ENCODE peak calls at places on chromosomes 12 and 14, in seven cellular contexts. One of them, this sample, is unnamed.

GRCh38 chr12:57552692-57553321 is 3.0 kb downstream of the KIF5A start:
- DNase-seq in heart left ventricle: no peak
- DNase-seq in tibial nerve: no peak
- DNase-seq in adrenal gland: no peak
- DNase-seq in A673: no peak
- DNase-seq in PC-9: no peak
- DNase-seq in HCT116: no peak
- DNase-seq in this sample: no peak

GRCh38 chr12:114123108-114123507 is 157.0 kb upstream of the RBM19 start:
- DNase-seq in HCT116: no peak
- DNase-seq in adrenal gland: no peak
- DNase-seq in PC-9: no peak
- DNase-seq in tibial nerve: no peak
- DNase-seq in heart left ventricle: no peak
- DNase-seq in A673: no peak
- DNase-seq in this sample: no peak

GRCh38 chr12:1488908-1489381 is 105.4 kb downstream of the FBXL14 start:
- DNase-seq in PC-9: no peak
- DNase-seq in HCT116: no peak
- DNase-seq in A673: peak; percentile 63
- DNase-seq in heart left ventricle: no peak
- DNase-seq in tibial nerve: no peak
- DNase-seq in adrenal gland: no peak
- DNase-seq in this sample: no peak

GRCh38 chr14:98954347-98955000 is 317.5 kb downstream of the BCL11B start:
- DNase-seq in tibial nerve: no peak
- DNase-seq in heart left ventricle: no peak
- DNase-seq in PC-9: no peak
- DNase-seq in A673: no peak
- DNase-seq in HCT116: no peak
- DNase-seq in adrenal gland: no peak
- DNase-seq in this sample: no peak

GRCh38 chr12:91381309-91381804 is 198.7 kb upstream of the DCN start:
- DNase-seq in PC-9: no peak
- DNase-seq in adrenal gland: peak; percentile 68
- DNase-seq in HCT116: no peak
- DNase-seq in A673: peak; percentile 83
- DNase-seq in heart left ventricle: peak; percentile 62
- DNase-seq in tibial nerve: no peak
- DNase-seq in this sample: peak; percentile 57

GRCh38 chr12:103269962-103270361 is 225.8 kb downstream of the C12orf42 start:
- DNase-seq in tibial nerve: no peak
- DNase-seq in HCT116: no peak
- DNase-seq in adrenal gland: no peak
- DNase-seq in PC-9: no peak
- DNase-seq in A673: no peak
- DNase-seq in heart left ventricle: no peak
- DNase-seq in this sample: no peak

GRCh38 chr14:23933108-23933507 is 20.5 kb upstream of the DHRS4 start:
- DNase-seq in HCT116: no peak
- DNase-seq in tibial nerve: no peak
- DNase-seq in adrenal gland: no peak
- DNase-seq in PC-9: no peak
- DNase-seq in A673: no peak
- DNase-seq in heart left ventricle: no peak
- DNase-seq in this sample: no peak

GRCh38 chr12:40828593-40828990 is 136.4 kb downstream of the CNTN1 start:
- DNase-seq in tibial nerve: no peak
- DNase-seq in HCT116: no peak
- DNase-seq in heart left ventricle: no peak
- DNase-seq in adrenal gland: no peak
- DNase-seq in PC-9: no peak
- DNase-seq in A673: no peak
- DNase-seq in this sample: no peak

GRCh38 chr14:96676161-96676560 is 121.0 kb upstream of the VRK1 start:
- DNase-seq in tibial nerve: no peak
- DNase-seq in A673: no peak
- DNase-seq in HCT116: no peak
- DNase-seq in adrenal gland: no peak
- DNase-seq in PC-9: peak; percentile 64
- DNase-seq in heart left ventricle: no peak
- DNase-seq in this sample: no peak

GRCh38 chr12:52121848-52122838 is 42.6 kb downstream of the SMIM41 start:
- DNase-seq in tibial nerve: no peak
- DNase-seq in heart left ventricle: peak; percentile 77
- DNase-seq in adrenal gland: peak; percentile 68
- DNase-seq in HCT116: no peak
- DNase-seq in PC-9: peak; percentile 36
- DNase-seq in A673: peak; percentile 81
- DNase-seq in this sample: peak; percentile 89

DNA sequence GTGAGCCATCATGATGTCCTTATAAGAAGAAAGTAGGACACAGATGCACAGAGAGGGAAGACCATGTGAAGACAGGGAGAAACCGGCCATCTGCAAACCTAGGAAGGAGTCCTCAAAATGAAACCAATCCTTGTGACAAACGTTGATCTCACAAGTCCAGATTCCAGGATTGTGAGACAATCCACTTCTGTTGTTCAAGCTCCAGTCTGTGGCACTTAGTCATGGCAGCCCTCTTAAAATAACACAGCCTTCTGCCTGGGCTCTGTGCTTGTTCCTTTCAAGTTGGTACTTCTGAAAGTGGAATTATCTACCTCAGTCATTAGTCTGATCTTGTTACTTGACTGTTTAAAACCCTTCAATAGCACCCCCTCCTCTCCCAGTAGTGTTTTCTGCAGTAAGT is 111.1 kb upstream of the HIF1A start:
- DNase-seq in PC-9: peak; percentile 39
- DNase-seq in tibial nerve: no peak
- DNase-seq in HCT116: no peak
- DNase-seq in A673: no peak
- DNase-seq in adrenal gland: no peak
- DNase-seq in heart left ventricle: no peak
- DNase-seq in this sample: no peak
- H3K4me1 ChIP-seq in PC-9: peaks cover 9% of the 10 kb centered on the region
- H3K4me1 ChIP-seq in tibial nerve: peaks cover 33% of the 10 kb centered on the region
- H3K4me1 ChIP-seq in HCT116: peaks cover 12% of the 10 kb centered on the region
- H3K4me1 ChIP-seq in A673: peaks cover 8% of the 10 kb centered on the region
- H3K4me1 ChIP-seq in adrenal gland: peaks cover 53% of the 10 kb centered on the region
- H3K4me1 ChIP-seq in heart left ventricle: peaks cover 36% of the 10 kb centered on the region
- H3K4me1 ChIP-seq in this sample: peaks cover 9% of the 10 kb centered on the region

DNA sequence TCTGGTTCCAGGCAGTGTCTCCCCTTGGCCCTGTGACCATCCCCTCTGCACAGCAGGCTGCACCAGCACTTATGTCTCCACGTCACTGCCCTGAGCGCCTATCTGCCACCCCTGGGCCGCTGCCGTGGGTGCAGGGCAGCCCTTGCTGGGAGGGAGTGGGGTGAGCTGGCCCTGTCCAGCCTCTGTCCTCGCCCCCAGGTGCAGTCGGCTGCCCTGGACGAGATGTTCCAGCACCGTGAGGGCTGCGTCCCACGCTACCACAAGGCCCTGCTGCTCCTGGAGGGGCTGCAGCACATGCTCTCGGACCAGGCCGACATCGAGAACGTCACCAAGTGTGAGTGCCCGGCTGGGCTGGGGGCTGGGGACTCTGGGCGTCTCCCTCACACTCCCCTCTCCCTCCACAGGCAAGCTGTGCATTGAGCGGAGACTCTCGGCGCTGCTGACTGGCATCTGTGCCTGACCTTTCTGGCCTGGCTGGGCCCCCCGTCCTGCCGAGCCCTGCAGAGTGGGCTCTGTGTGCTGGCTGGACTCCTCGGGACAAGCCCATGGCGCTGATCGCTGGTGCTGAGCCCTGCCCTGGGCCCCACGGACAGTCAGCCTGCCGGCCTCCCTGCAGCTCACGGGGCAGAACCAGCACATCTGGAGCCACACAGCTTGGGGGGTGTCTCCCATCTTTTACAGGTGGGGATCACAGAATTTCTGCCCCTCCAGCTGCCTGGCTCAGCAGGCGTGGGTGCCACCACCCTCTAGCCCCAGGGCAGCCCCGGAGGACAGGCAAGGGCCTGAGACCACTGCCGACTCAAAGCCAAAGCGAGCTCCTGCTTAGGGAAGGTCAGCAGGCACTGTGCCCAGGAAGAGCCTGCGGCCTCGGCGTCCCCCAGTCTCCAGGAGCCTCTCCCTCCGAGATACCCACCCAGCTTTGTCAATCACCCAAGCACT is 7.9 kb upstream of the PUS1 start:
- DNase-seq in A673: no peak
- DNase-seq in heart left ventricle: peak; percentile 40
- DNase-seq in HCT116: no peak
- DNase-seq in adrenal gland: no peak
- DNase-seq in PC-9: no peak
- DNase-seq in tibial nerve: no peak
- DNase-seq in this sample: no peak
- H3K4me3 ChIP-seq in A673: no peak overlapping the region
- H3K4me3 ChIP-seq in heart left ventricle: no peak overlapping the region
- H3K4me3 ChIP-seq in HCT116: no peak overlapping the region
- H3K4me3 ChIP-seq in adrenal gland: no peak overlapping the region
- H3K4me3 ChIP-seq in PC-9: no peak overlapping the region
- H3K4me3 ChIP-seq in tibial nerve: no peak overlapping the region
- H3K4me3 ChIP-seq in this sample: no peak overlapping the region

GRCh38 chr12:49796606-49797451 is 31.4 kb downstream of the NCKAP5L start:
- DNase-seq in adrenal gland: no peak
- DNase-seq in PC-9: no peak
- DNase-seq in heart left ventricle: no peak
- DNase-seq in HCT116: no peak
- DNase-seq in A673: no peak
- DNase-seq in tibial nerve: no peak
- DNase-seq in this sample: no peak
- H3K27ac ChIP-seq in adrenal gland: no peak overlapping the region
- H3K27ac ChIP-seq in PC-9: no peak overlapping the region
- H3K27ac ChIP-seq in heart left ventricle: no peak overlapping the region
- H3K27ac ChIP-seq in HCT116: no peak overlapping the region
- H3K27ac ChIP-seq in A673: no peak overlapping the region
- H3K27ac ChIP-seq in tibial nerve: no peak overlapping the region
- H3K27ac ChIP-seq in this sample: no peak overlapping the region

DNA sequence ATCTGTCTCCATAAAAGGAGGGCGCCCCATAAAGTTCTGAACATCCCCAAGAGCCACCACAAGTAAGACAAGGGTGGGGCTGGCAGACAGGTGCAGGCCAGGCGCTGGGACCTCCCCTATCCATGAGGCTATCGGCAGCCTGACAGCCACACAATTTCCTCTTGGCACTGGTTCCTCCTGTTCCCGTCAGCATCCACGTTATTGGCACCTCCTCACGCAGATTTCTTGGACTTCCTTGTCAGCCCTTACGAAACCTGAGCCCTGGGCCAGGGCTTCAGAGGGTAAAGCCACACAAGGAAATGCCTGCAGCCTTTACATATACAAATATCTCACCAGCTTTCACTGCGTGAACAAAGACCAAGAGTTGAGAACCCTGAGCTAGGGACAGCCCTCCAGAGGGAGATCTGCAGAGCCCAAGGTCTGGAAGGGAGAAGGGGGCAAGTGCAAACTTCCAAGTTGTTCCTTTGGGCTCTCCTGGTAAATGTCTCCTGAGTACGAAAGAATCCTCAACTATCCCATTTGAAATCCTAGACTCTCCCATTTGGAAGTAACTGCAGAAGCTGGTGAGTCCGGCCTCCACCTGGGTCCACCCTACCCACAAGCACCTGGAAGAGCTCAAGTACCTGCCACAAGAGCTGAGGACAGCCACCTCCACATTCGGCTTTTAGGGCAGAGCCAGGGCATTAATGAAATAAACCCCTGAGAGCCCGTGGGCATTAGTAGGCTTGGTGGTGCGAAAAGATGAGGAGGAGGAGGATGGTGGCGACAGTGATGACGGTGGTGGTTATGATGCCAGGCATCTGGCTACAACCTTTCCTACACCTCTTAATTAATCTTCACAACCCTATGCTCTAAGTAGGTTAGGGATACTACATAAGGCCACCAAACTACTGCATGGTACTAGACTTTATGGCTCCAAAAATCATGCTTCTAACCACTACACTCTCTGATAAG is 5.5 kb upstream of the TC2N start:
- DNase-seq in heart left ventricle: peak; percentile 75
- DNase-seq in PC-9: peak; percentile 89
- DNase-seq in adrenal gland: peak; percentile 41
- DNase-seq in HCT116: no peak
- DNase-seq in A673: no peak
- DNase-seq in tibial nerve: peak; percentile 62
- DNase-seq in this sample: peak; percentile 88
- H3K4me1 ChIP-seq in heart left ventricle: no peaks in the 10 kb centered on the region
- H3K4me1 ChIP-seq in PC-9: peaks cover 33% of the 10 kb centered on the region
- H3K4me1 ChIP-seq in adrenal gland: no peaks in the 10 kb centered on the region
- H3K4me1 ChIP-seq in HCT116: peaks cover 25% of the 10 kb centered on the region
- H3K4me1 ChIP-seq in A673: no peaks in the 10 kb centered on the region
- H3K4me1 ChIP-seq in tibial nerve: peaks cover 23% of the 10 kb centered on the region
- H3K4me1 ChIP-seq in this sample: peaks cover 7% of the 10 kb centered on the region

This sample was measured in aorta.